ENCODE peak calls at places on chromosomes 7 and 10, in nine cellular contexts. L is A549; R is epithelial cell of esophagus; A is AG04449; K is CD8-positive, alpha-beta memory T cell; S is astrocyte of the spinal cord; C is endodermal cell; V is colonic mucosa; Y is H7. W is an unnamed sample.

GRCh38 chr7:44894881-44895600 is 9.7 kb upstream of the PURB start:
- DNase-seq in L (no peak), K (no peak), Y (no peak), C (no peak), S (no peak), V (no peak), A (no peak), R (no peak), W (no peak)

GRCh38 chr10:110083884-110084283 is 76.1 kb downstream of the ADD3 start:
- DNase-seq in K (no peak), L (no peak), R (peak; percentile 29), V (no peak), A (no peak), Y (no peak), C (no peak), S (peak; percentile 58), W (no peak)

GRCh38 chr10:81865581-81865980 is 9.4 kb upstream of the NRG3 start:
- DNase-seq in R (no peak), A (no peak), L (no peak), C (peak; percentile 47), Y (peak; percentile 53), S (no peak), V (no peak), K (no peak), W (no peak)

GRCh38 chr7:70040971-70041766 is 442.9 kb downstream of the AUTS2 start:
- DNase-seq in K (no peak), S (peak; percentile 48), C (no peak), Y (no peak), V (no peak), L (peak; percentile 5), A (no peak), R (peak; percentile 7), W (no peak)

GRCh38 chr10:14456218-14456869 is 125.6 kb upstream of the FRMD4A start:
- DNase-seq in R (no peak), K (no peak), S (no peak), A (no peak), Y (no peak), L (no peak), V (no peak), C (no peak), W (no peak)

GRCh38 chr10:18151491-18151890 is 11.3 kb downstream of the CACNB2 start:
- DNase-seq in L (no peak), S (no peak), V (no peak), A (no peak), R (no peak), K (no peak), Y (no peak), C (no peak), W (no peak)

GRCh38 chr7:85866540-85866939 is 679.7 kb upstream of the SEMA3D start:
- DNase-seq in V (no peak), A (no peak), Y (no peak), L (no peak), S (no peak), K (no peak), R (no peak), C (no peak), W (no peak)

GRCh38 chr7:143250822-143251221 is 12.4 kb upstream of the GSTK1 start:
- DNase-seq in C (no peak), L (no peak), S (no peak), K (peak; percentile 68), Y (no peak), V (no peak), R (no peak), A (no peak), W (no peak)

DNA sequence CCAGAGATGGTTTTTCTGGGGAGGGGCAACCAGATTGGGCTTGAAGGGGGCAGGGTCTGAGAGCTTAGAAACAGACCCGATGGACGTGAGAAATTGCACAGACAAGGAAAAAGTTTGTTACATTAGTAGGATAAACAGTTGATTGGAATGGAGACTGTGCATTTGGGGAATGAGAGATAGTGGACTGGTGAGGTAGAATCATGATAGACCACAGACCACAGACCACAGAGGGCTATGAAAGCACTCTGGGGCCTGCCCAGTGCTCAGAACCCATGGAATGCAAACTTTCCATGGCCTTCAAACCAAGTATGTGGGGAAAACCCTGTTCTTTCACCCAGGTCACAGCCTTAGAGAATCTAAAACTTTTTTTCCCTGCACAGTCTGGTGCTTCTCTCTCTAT is 210.0 kb downstream of the ZNF365 start:
- DNase-seq in K (no peak), A (peak; percentile 99), R (no peak), V (no peak), S (peak; percentile 95), L (no peak), Y (no peak), C (no peak), W (peak; percentile 90)
- H3K4me3 ChIP-seq in K (no peak overlapping the region), A (no peak overlapping the region), R (no peak overlapping the region), V (no peak overlapping the region), S (no peak overlapping the region), L (no peak overlapping the region), Y (no peak overlapping the region), C (no peak overlapping the region), W (no peak overlapping the region)

GRCh38 chr7:117806011-117806410 is 67.2 kb downstream of the CTTNBP2 start:
- DNase-seq in V (no peak), C (no peak), A (no peak), K (no peak), Y (no peak), S (no peak), R (no peak), L (no peak), W (no peak)

GRCh38 chr7:117807688-117808087 is 65.6 kb downstream of the CTTNBP2 start:
- DNase-seq in A (no peak), Y (no peak), K (no peak), R (no peak), L (no peak), V (no peak), S (no peak), C (no peak), W (no peak)

GRCh38 chr7:117808910-117809705 is 64.1 kb downstream of the CTTNBP2 start:
- DNase-seq in A (no peak), V (no peak), R (no peak), S (peak; percentile 74), C (no peak), L (no peak), Y (no peak), K (no peak), W (no peak)

GRCh38 chr7:117809958-117810357 is 63.3 kb downstream of the CTTNBP2 start:
- DNase-seq in A (no peak), S (no peak), K (no peak), Y (no peak), R (no peak), L (no peak), C (peak; percentile 52), V (no peak), W (no peak)

DNA sequence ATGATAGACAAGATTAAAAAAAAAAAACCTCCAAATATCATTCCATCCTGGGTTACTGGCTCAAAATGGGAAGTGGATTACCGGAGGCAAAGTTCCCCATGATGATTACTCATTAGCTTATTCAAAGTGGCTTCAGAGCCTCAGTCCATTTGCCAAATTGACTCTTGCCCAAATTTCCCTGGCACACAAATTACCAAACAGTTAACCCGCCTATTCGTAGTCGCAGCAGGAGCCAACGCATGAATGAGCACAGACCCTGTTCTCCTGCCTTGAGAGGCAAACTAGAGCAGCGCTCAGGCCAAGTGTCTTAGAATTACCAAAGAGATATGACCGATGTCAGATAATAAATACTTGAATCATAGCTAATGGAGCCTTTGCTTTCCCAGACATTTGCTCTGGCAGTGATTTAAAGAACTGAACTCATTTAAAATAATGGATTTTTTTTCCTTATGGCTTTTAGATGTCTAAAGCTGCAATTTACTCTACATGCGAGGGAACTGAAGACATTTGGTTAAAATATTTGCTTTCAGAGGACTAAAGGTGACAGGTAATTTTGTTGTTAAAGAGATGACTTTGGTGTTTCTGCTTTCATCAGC is 64.9 kb downstream of the CTTNBP2 start:
- DNase-seq in Y (no peak), L (no peak), C (peak; percentile 54), S (peak; percentile 83), R (peak; percentile 32), K (no peak), V (no peak), A (no peak), W (no peak)
- H3K4me3 ChIP-seq in Y (no peak overlapping the region), L (no peak overlapping the region), C (no peak overlapping the region), S (no peak overlapping the region), R (no peak overlapping the region), K (no peak overlapping the region), V (no peak overlapping the region), A (no peak overlapping the region), W (no peak overlapping the region)

GRCh38 chr10:94043431-94043990 is 49.8 kb downstream of the PLCE1 start:
- DNase-seq in S (no peak), R (no peak), C (no peak), K (no peak), A (no peak), V (no peak), L (no peak), Y (no peak), W (no peak)

GRCh38 chr10:94046152-94046551 is 52.4 kb downstream of the PLCE1 start:
- DNase-seq in C (peak; percentile 60), K (no peak), Y (peak; percentile 8), L (no peak), V (no peak), A (no peak), R (no peak), S (no peak), W (no peak)

GRCh38 chr10:94042814-94043175 is 49.1 kb downstream of the PLCE1 start:
- DNase-seq in A (no peak), C (no peak), L (no peak), Y (no peak), V (no peak), R (no peak), K (no peak), S (no peak), W (no peak)

GRCh38 chr10:94038024-94038423 is 44.3 kb downstream of the PLCE1 start:
- DNase-seq in L (peak; percentile 67), V (no peak), A (no peak), Y (peak; percentile 9), K (no peak), C (peak; percentile 57), S (peak; percentile 56), R (no peak), W (no peak)

DNA sequence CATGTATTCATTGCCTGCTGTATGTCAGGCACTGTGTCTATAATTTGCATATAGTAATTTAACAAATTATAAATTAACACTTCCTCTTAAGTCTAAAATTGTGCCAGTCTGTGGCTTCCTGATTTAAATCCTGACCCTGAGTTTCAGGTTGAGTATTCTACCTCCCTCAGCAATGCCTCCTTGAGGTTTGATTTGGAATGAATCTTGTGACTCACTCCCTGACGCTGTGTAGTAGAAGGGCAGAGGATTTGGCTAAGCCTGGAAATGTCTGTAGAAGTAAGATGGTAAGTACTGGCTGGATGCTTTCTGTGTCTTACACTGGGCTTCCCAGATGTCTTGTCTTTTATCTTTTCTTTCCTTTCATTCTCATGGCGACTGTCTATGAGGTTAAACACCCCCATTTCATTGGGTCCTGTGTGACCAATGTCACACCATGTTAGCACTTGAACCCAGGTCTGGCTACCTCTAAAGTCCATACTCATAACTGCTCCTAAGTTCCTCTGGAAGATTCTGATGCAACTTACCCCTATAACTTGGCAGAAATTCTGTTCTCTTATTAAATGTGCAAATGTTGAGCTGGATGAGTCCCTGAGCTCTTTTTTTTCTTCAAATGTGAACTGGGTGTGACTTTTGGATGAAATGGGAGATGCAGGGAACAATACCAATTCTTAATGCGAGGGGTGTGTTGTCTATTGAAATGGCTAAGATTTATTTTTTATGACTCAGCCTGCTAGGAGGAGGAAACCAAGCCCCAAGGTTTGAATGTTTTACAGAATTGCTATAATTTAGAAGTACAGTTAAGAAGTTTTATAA is 48.5 kb downstream of the PLCE1 start:
- DNase-seq in R (peak; percentile 69), K (no peak), Y (peak; percentile 14), S (peak; percentile 89), C (peak; percentile 51), L (peak; percentile 75), V (peak; percentile 56), A (no peak), W (peak; percentile 18)
- H3K4me3 ChIP-seq in R (no peak overlapping the region), K (no peak overlapping the region), Y (no peak overlapping the region), S (no peak overlapping the region), C (no peak overlapping the region), L (peak overlapping the region; percentile 9), V (no peak overlapping the region), A (no peak overlapping the region), W (no peak overlapping the region)

DNA sequence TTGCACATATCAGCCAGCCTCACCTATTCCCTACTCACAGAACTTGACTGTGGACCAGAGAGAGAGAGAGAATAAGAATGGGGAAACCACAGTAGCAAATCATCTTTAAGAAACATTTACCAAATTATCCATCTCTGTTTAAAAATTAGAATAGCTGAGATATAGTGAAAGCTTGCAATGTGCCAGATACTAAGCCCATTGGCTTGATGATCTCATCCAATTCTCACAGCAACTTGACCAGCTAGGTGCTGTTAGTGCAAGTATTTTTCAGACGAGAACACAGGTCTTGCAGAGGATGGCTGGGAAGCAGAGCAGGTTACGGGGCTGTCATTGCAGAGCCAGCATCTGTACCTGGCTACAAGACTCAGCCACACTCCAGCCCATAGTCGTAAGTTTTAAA is 50.9 kb downstream of the KLF6 start:
- DNase-seq in S (no peak), L (no peak), C (no peak), R (peak; percentile 38), A (no peak), K (no peak), Y (no peak), V (no peak), W (no peak)
- H3K4me3 ChIP-seq in S (no peak overlapping the region), L (no peak overlapping the region), C (no peak overlapping the region), R (no peak overlapping the region), A (no peak overlapping the region), K (no peak overlapping the region), Y (no peak overlapping the region), V (no peak overlapping the region), W (no peak overlapping the region)

W was measured in AG04450.